ENCODE peak calls at places on chromosomes 3 and 15, in six cellular contexts. A is stimulated activated CD8-positive, alpha-beta memory T cell treated with anti-CD3 and anti-CD28 coated beads, Interleukin-2, amount 100 ng/mL, for 1 hour; F is memory B cell; H is right cardiac atrium; Z is progenitor cell of endocrine pancreas; L is NCI-H345. Y is an unnamed sample.

GRCh38 chr3:154972951-154973350 is 107.2 kb upstream of the MME start:
- DNase-seq in A (no peak), F (no peak), H (no peak), Z (no peak), L (no peak), Y (no peak)

GRCh38 chr15:39272901-39273300 is 308.0 kb upstream of the THBS1 start:
- DNase-seq in A (no peak), F (no peak), H (no peak), Z (no peak), L (no peak), Y (no peak)

GRCh38 chr3:106345353-106346027 is 476.7 kb upstream of the CBLB start:
- DNase-seq in A (no peak), F (no peak), H (no peak), Z (no peak), L (no peak), Y (no peak)

GRCh38 chr3:25727316-25727715 is 55.9 kb downstream of the NGLY1 start:
- DNase-seq in A (no peak), F (no peak), H (no peak), Z (no peak), L (no peak), Y (no peak)

GRCh38 chr3:170809021-170809974 is 60.7 kb downstream of the RPL22L1 start:
- DNase-seq in A (no peak), F (no peak), H (no peak), Z (peak; percentile 14), L (peak; percentile 53), Y (peak; percentile 18)

GRCh38 chr3:152620395-152620794 is 214.5 kb upstream of the P2RY1 start:
- DNase-seq in A (no peak), F (no peak), H (peak; percentile 19), Z (no peak), L (no peak), Y (no peak)

GRCh38 chr3:8802256-8802655 is 32.8 kb upstream of the OXTR start:
- DNase-seq in A (no peak), F (no peak), H (no peak), Z (no peak), L (no peak), Y (no peak)

GRCh38 chr3:33932010-33932764 is 133.8 kb downstream of the PDCD6IP start:
- DNase-seq in A (no peak), F (no peak), H (no peak), Z (no peak), L (no peak), Y (no peak)

GRCh38 chr15:90680371-90680935 is 36.7 kb upstream of the BLM start:
- DNase-seq in A (no peak), F (no peak), H (no peak), Z (no peak), L (no peak), Y (no peak)

GRCh38 chr15:80695911-80696651 is 971 bp downstream of the ABHD17C start:
- DNase-seq in A (no peak), F (peak; percentile 15), H (peak; percentile 14), Z (no peak), L (no peak), Y (peak; percentile 38)

GRCh38 chr3:156820687-156821070 is 5.5 kb upstream of the LEKR1 start:
- DNase-seq in A (no peak), F (no peak), H (no peak), Z (no peak), L (no peak), Y (no peak)

GRCh38 chr3:171458056-171458856 is 1.9 kb downstream of the TNIK start:
- DNase-seq in A (peak; percentile 13), F (no peak), H (no peak), Z (no peak), L (no peak), Y (no peak)

GRCh38 chr3:193805448-193805847 is 212.4 kb downstream of the OPA1 start:
- DNase-seq in A (no peak), F (no peak), H (peak; percentile 66), Z (no peak), L (peak; percentile 99), Y (peak; percentile 46)

GRCh38 chr3:12544652-12545472 is 437 bp downstream of the MKRN2OS start:
- DNase-seq in A (no peak), F (no peak), H (no peak), Z (no peak), L (no peak), Y (no peak)

GRCh38 chr15:76460871-76461270 is 124.3 kb downstream of the ISL2 start:
- DNase-seq in A (no peak), F (no peak), H (no peak), Z (no peak), L (no peak), Y (no peak)

GRCh38 chr15:59702351-59702750 is 13.2 kb upstream of the BNIP2 start:
- DNase-seq in A (no peak), F (no peak), H (no peak), Z (no peak), L (no peak), Y (no peak)

GRCh38 chr15:55587321-55588069 is 650 bp downstream of the PYGO1 start:
- DNase-seq in A (no peak), F (peak; percentile 21), H (peak; percentile 42), Z (peak; percentile 50), L (no peak), Y (no peak)

GRCh38 chr15:60351066-60351465 is 46.7 kb downstream of the ANXA2 start:
- DNase-seq in A (no peak), F (no peak), H (no peak), Z (no peak), L (peak; percentile 79), Y (no peak)

GRCh38 chr3:66450389-66451022 is 50.3 kb downstream of the LRIG1 start:
- DNase-seq in A (no peak), F (no peak), H (peak; percentile 48), Z (no peak), L (no peak), Y (no peak)

GRCh38 chr3:72086051-72086711 is 301.2 kb upstream of the PROK2 start:
- DNase-seq in A (no peak), F (no peak), H (no peak), Z (no peak), L (no peak), Y (no peak)

GRCh38 chr3:22982981-22983582 is 220.0 kb upstream of the UBE2E2 start:
- DNase-seq in A (no peak), F (no peak), H (no peak), Z (no peak), L (no peak), Y (no peak)

GRCh38 chr3:46749129-46749528 is 31.5 kb upstream of the PRSS50 start:
- DNase-seq in A (no peak), F (no peak), H (no peak), Z (no peak), L (no peak), Y (no peak)

GRCh38 chr3:12963869-12964712 is 109.1 kb downstream of the IQSEC1 start:
- DNase-seq in A (no peak), F (no peak), H (no peak), Z (no peak), L (no peak), Y (peak; percentile 52)

GRCh38 chr15:84731774-84732173 is 15.8 kb upstream of the SEC11A start:
- DNase-seq in A (no peak), F (no peak), H (no peak), Z (no peak), L (no peak), Y (no peak)

GRCh38 chr3:38205472-38205805 is 40.1 kb downstream of the OXSR1 start:
- DNase-seq in A (no peak), F (no peak), H (no peak), Z (no peak), L (no peak), Y (no peak)

GRCh38 chr15:78093242-78094020 is 1.1 kb downstream of the SH2D7 start:
- DNase-seq in A (no peak), F (no peak), H (no peak), Z (no peak), L (no peak), Y (no peak)

GRCh38 chr15:32148833-32149555 is 118.7 kb downstream of the CHRNA7 start:
- DNase-seq in A (no peak), F (no peak), H (no peak), Z (no peak), L (no peak), Y (no peak)

GRCh38 chr3:40324621-40325020 is 15.1 kb downstream of the EIF1B start:
- DNase-seq in A (no peak), F (no peak), H (no peak), Z (no peak), L (no peak), Y (no peak)

GRCh38 chr3:31011383-31011782 is 116.9 kb upstream of the GADL1 start:
- DNase-seq in A (no peak), F (no peak), H (no peak), Z (no peak), L (peak; percentile 94), Y (no peak)

GRCh38 chr3:63251499-63251898 is 26.6 kb upstream of the SYNPR start:
- DNase-seq in A (no peak), F (no peak), H (no peak), Z (no peak), L (no peak), Y (no peak)

GRCh38 chr15:88878720-88879184 is 16.6 kb downstream of the HAPLN3 start:
- DNase-seq in A (no peak), F (no peak), H (no peak), Z (peak; percentile 47), L (peak; percentile 35), Y (peak; percentile 92)

Y was measured in HuH-7.5.